ENCODE peak calls at places on chromosomes 1 and 21, in five cellular contexts. One of them, this sample, is unnamed.

GRCh38 chr1:94807742-94808491 is 12.2 kb upstream of the SLC44A3 start:
- DNase-seq in GM12878: no peak
- DNase-seq in PC-3: no peak
- DNase-seq in IMR-90: peak
- DNase-seq in fibroblast of mammary gland: no peak
- DNase-seq in this sample: no peak

GRCh38 chr1:117059334-117059677 is 820 bp upstream of the TTF2 start:
- DNase-seq in GM12878: peak
- DNase-seq in PC-3: peak
- DNase-seq in IMR-90: no peak
- DNase-seq in fibroblast of mammary gland: no peak
- DNase-seq in this sample: no peak

GRCh38 chr1:220966874-220967631 is 87.8 kb downstream of the HLX start:
- DNase-seq in GM12878: no peak
- DNase-seq in PC-3: no peak
- DNase-seq in IMR-90: peak
- DNase-seq in fibroblast of mammary gland: peak
- DNase-seq in this sample: no peak

GRCh38 chr1:31532114-31532644 is 44.1 kb upstream of the TINAGL1 start:
- DNase-seq in GM12878: no peak
- DNase-seq in PC-3: no peak
- DNase-seq in IMR-90: no peak
- DNase-seq in fibroblast of mammary gland: no peak
- DNase-seq in this sample: no peak

GRCh38 chr1:44359234-44359937 is 4.3 kb upstream of the ERI3 start:
- DNase-seq in GM12878: no peak
- DNase-seq in PC-3: peak
- DNase-seq in IMR-90: no peak
- DNase-seq in fibroblast of mammary gland: no peak
- DNase-seq in this sample: peak

GRCh38 chr1:11615109-11615508 is 39.1 kb downstream of the FBXO2 start:
- DNase-seq in GM12878: no peak
- DNase-seq in PC-3: no peak
- DNase-seq in IMR-90: no peak
- DNase-seq in fibroblast of mammary gland: no peak
- DNase-seq in this sample: no peak

GRCh38 chr1:246888522-246888921 is 43.2 kb downstream of the AHCTF1 start:
- DNase-seq in GM12878: no peak
- DNase-seq in PC-3: no peak
- DNase-seq in IMR-90: no peak
- DNase-seq in fibroblast of mammary gland: no peak
- DNase-seq in this sample: no peak

GRCh38 chr1:7042322-7043231 is 257.3 kb downstream of the CAMTA1 start:
- DNase-seq in GM12878: no peak
- DNase-seq in PC-3: peak
- DNase-seq in IMR-90: peak
- DNase-seq in fibroblast of mammary gland: peak
- DNase-seq in this sample: peak

GRCh38 chr1:152884085-152884484 is 6.0 kb downstream of the SMCP start:
- DNase-seq in GM12878: no peak
- DNase-seq in PC-3: no peak
- DNase-seq in IMR-90: no peak
- DNase-seq in fibroblast of mammary gland: no peak
- DNase-seq in this sample: peak

DNA sequence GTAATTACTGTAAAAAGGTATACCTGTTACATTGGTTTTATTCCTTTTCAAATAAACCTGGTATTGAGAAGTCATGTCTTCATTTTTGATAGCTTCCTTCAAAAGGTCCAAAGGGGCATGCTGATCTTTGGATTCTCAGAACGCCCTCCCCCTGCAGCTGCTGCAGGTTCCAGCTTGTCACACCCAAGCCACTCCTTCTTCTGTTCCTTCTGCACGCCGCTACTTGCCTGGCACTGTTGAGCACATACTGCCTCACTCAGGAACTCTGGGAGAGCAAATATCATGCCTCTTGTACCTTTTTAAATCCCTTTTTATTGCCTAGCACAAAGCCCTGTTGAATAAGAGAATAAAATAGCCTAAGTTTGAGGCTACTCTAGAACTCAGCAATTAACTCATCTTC is 136.9 kb downstream of the BARHL2 start:
- DNase-seq in GM12878: no peak
- DNase-seq in PC-3: no peak
- DNase-seq in IMR-90: no peak
- DNase-seq in fibroblast of mammary gland: no peak
- DNase-seq in this sample: peak
- TF ChIP-seq CTCF in GM12878: no peak
- TF ChIP-seq CTCF in PC-3: no peak
- TF ChIP-seq CTCF in IMR-90: no peak
- TF ChIP-seq CTCF in fibroblast of mammary gland: no peak
- TF ChIP-seq CTCF in this sample: no peak

GRCh38 chr1:241837901-241838300 is 10.1 kb upstream of the EXO1 start:
- DNase-seq in GM12878: no peak
- DNase-seq in PC-3: peak
- DNase-seq in IMR-90: peak
- DNase-seq in fibroblast of mammary gland: peak
- DNase-seq in this sample: peak

GRCh38 chr1:241837413-241837812 is 10.6 kb upstream of the EXO1 start:
- DNase-seq in GM12878: no peak
- DNase-seq in PC-3: no peak
- DNase-seq in IMR-90: no peak
- DNase-seq in fibroblast of mammary gland: no peak
- DNase-seq in this sample: no peak

GRCh38 chr1:241838831-241839365 is 9.1 kb upstream of the EXO1 start:
- DNase-seq in GM12878: no peak
- DNase-seq in PC-3: peak
- DNase-seq in IMR-90: peak
- DNase-seq in fibroblast of mammary gland: peak
- DNase-seq in this sample: no peak

GRCh38 chr1:241836944-241837343 is 11.1 kb upstream of the EXO1 start:
- DNase-seq in GM12878: no peak
- DNase-seq in PC-3: no peak
- DNase-seq in IMR-90: no peak
- DNase-seq in fibroblast of mammary gland: no peak
- DNase-seq in this sample: peak

GRCh38 chr1:241834733-241835377 is 13.1 kb upstream of the EXO1 start:
- DNase-seq in GM12878: no peak
- DNase-seq in PC-3: peak
- DNase-seq in IMR-90: peak
- DNase-seq in fibroblast of mammary gland: peak
- DNase-seq in this sample: peak
- TF ChIP-seq CTCF in GM12878: peak
- TF ChIP-seq CTCF in PC-3: peak
- TF ChIP-seq CTCF in IMR-90: peak
- TF ChIP-seq CTCF in fibroblast of mammary gland: peak
- TF ChIP-seq CTCF in this sample: peak

DNA sequence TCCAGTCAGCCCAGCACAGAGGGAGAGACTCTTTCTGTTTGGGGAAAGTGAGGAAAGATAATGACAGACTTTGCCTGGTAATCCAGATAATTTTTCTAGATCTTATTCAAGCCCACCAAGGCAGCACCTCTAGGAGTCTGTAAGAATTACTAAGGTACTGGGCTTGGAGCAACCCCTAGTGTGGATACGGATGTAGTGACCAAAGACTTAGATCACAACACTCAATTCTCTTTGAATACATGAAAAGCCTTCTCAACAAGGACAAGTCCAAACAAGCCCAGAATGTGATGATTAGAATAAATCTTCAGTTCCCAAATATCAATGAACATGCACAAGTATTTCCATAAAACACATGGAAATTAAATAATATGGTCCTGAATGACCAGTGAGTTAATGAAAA is 206.9 kb downstream of the MRPL39 start:
- DNase-seq in GM12878: no peak
- DNase-seq in PC-3: no peak
- DNase-seq in IMR-90: no peak
- DNase-seq in fibroblast of mammary gland: peak
- DNase-seq in this sample: peak
- TF ChIP-seq CTCF in GM12878: no peak
- TF ChIP-seq CTCF in PC-3: no peak
- TF ChIP-seq CTCF in IMR-90: no peak
- TF ChIP-seq CTCF in fibroblast of mammary gland: no peak
- TF ChIP-seq CTCF in this sample: no peak

GRCh38 chr21:29300547-29301138 is 1.9 kb downstream of the BACH1 start:
- DNase-seq in GM12878: peak
- DNase-seq in PC-3: peak
- DNase-seq in IMR-90: peak
- DNase-seq in fibroblast of mammary gland: peak
- DNase-seq in this sample: no peak
- TF ChIP-seq CTCF in GM12878: no peak
- TF ChIP-seq CTCF in PC-3: no peak
- TF ChIP-seq CTCF in IMR-90: no peak
- TF ChIP-seq CTCF in fibroblast of mammary gland: no peak
- TF ChIP-seq CTCF in this sample: no peak

This sample was measured in bronchial epithelial cell.